ENCODE peak calls at places on chromosomes 5 and 9, in nine cellular contexts. B is activated naive CD8-positive, alpha-beta T cell treated with anti-CD3 and anti-CD28 coated beads, Interleukin-2, amount 10 ng/mL, durations not matched to agents 7 days and 5 days; X is NCI-H1930; T is effector memory CD8-positive, alpha-beta T cell; K is stimulated activated CD8-positive, alpha-beta memory T cell treated with anti-CD3 and anti-CD28 coated beads, Interleukin-12 subunit alpha, Interleukin-12 subunit beta, amount 100 ng/mL, for 1 hour; D is HFF-Myc; W is BE2C; E is A172; P is ACHN. C is an unnamed sample.
A peak's percentile ranks its signal among the peaks of the same experiment; 100 is the strongest.

GRCh38 chr5:109868737-109869136 is 179.0 kb downstream of the MAN2A1 start:
- DNase-seq in B (no peak), X (no peak), T (no peak), K (no peak), D (no peak), W (no peak), E (no peak), P (no peak), C (no peak)

GRCh38 chr5:90888511-90889324 is 330.1 kb downstream of the ADGRV1 start:
- DNase-seq in B (no peak), X (peak; percentile 31), T (no peak), K (no peak), D (no peak), W (no peak), E (peak; percentile 30), P (no peak), C (no peak)

GRCh38 chr9:114261987-114262386 is 60.9 kb upstream of the ORM1 start:
- DNase-seq in B (no peak), X (no peak), T (no peak), K (no peak), D (no peak), W (no peak), E (no peak), P (no peak), C (no peak)

GRCh38 chr9:16155878-16156277 is 603.0 kb downstream of the CCDC171 start:
- DNase-seq in B (no peak), X (no peak), T (no peak), K (no peak), D (no peak), W (peak; percentile 25), E (no peak), P (no peak), C (no peak)

GRCh38 chr5:5616247-5616895 is 193.9 kb downstream of the ICE1 start:
- DNase-seq in B (no peak), X (no peak), T (no peak), K (no peak), D (no peak), W (peak; percentile 63), E (no peak), P (no peak), C (no peak)

GRCh38 chr9:26561928-26562327 is 330.7 kb downstream of the CAAP1 start:
- DNase-seq in B (no peak), X (no peak), T (no peak), K (no peak), D (no peak), W (no peak), E (no peak), P (no peak), C (no peak)

GRCh38 chr5:22852807-22853670 is at the start of gene CDH12:
- DNase-seq in B (no peak), X (no peak), T (no peak), K (no peak), D (no peak), W (peak; percentile 63), E (no peak), P (no peak), C (peak; percentile 11)

GRCh38 chr9:37215456-37216229 is 95.3 kb downstream of the ZCCHC7 start:
- DNase-seq in B (no peak), X (peak; percentile 15), T (no peak), K (no peak), D (no peak), W (no peak), E (peak; percentile 8), P (no peak), C (no peak)

GRCh38 chr5:20972419-20972925 is 984.5 kb upstream of the CDH18 start:
- DNase-seq in B (no peak), X (no peak), T (no peak), K (no peak), D (no peak), W (peak; percentile 40), E (peak; percentile 86), P (peak; percentile 49), C (peak; percentile 18)

GRCh38 chr5:131965826-131966415 is 20.5 kb upstream of the MEIKIN start:
- DNase-seq in B (no peak), X (no peak), T (no peak), K (no peak), D (no peak), W (no peak), E (no peak), P (no peak), C (no peak)

GRCh38 chr5:127950707-127951356 is 132.7 kb upstream of the SLC12A2 start:
- DNase-seq in B (no peak), X (no peak), T (no peak), K (no peak), D (no peak), W (no peak), E (no peak), P (no peak), C (no peak)

GRCh38 chr5:136012041-136012804 is 16.6 kb upstream of the TGFBI start:
- DNase-seq in B (no peak), X (no peak), T (no peak), K (no peak), D (no peak), W (no peak), E (peak; percentile 71), P (peak; percentile 42), C (peak; percentile 10)

GRCh38 chr5:125081101-125081500 is 334.7 kb upstream of the ZNF608 start:
- DNase-seq in B (no peak), X (no peak), T (no peak), K (no peak), D (no peak), W (no peak), E (no peak), P (no peak), C (no peak)